ENCODE peak calls at places on chromosome 13, in ten cellular contexts. P is SK-N-SH; Y is activated CD4-positive, CD25-positive, alpha-beta regulatory T cell treated with anti-CD3 and anti-CD28 coated beads, Interleukin-2, amount 50 U/mL, for 16 hours; W is T-helper 2 cell; Z is CD4-positive, alpha-beta memory T cell; L is AML-193; U is glutamatergic neuron; G is HEK293T; N is PC-9; A is Caco-2. K is an unnamed sample.
A peak's percentile ranks its signal among the peaks of the same experiment; 100 is the strongest.

GRCh38 chr13:98508280-98509074 is 68.4 kb downstream of the STK24 start:
- DNase-seq in N (peak; percentile 38), L (no peak), W (no peak), G (no peak), A (peak; percentile 29), U (no peak), Y (no peak), Z (no peak), P (no peak), K (no peak)

GRCh38 chr13:109790071-109790470 is 3.7 kb upstream of the IRS2 start:
- DNase-seq in U (no peak), N (no peak), A (no peak), Y (no peak), G (no peak), W (no peak), Z (no peak), P (no peak), L (peak; percentile 89), K (no peak)

GRCh38 chr13:89363144-89363543 is 1692.0 kb downstream of the SLITRK5 start:
- DNase-seq in Z (no peak), Y (no peak), U (no peak), P (peak; percentile 14), L (no peak), N (no peak), W (no peak), G (no peak), A (no peak), K (no peak)

GRCh38 chr13:95553614-95554385 is 1.3 kb downstream of the CLDN10 start:
- DNase-seq in P (no peak), U (peak; percentile 36), Z (no peak), W (no peak), Y (no peak), L (no peak), A (no peak), G (no peak), N (no peak), K (no peak)

GRCh38 chr13:30520571-30520970 is 54.8 kb upstream of the HMGB1 start:
- DNase-seq in A (no peak), N (no peak), G (no peak), Z (no peak), W (no peak), L (no peak), P (no peak), Y (no peak), U (no peak), K (no peak)

GRCh38 chr13:46172531-46172991 is 9.4 kb downstream of the LCP1 start:
- DNase-seq in P (no peak), W (peak; percentile 45), N (no peak), L (peak; percentile 87), U (no peak), A (no peak), G (no peak), Z (peak; percentile 78), Y (no peak), K (peak; percentile 62)

GRCh38 chr13:98214008-98214643 is 37.1 kb upstream of the RNF113B start:
- DNase-seq in Z (no peak), P (no peak), U (peak; percentile 61), W (no peak), A (no peak), N (no peak), G (no peak), L (no peak), Y (no peak), K (no peak)

GRCh38 chr13:25281193-25281936 is 5.9 kb downstream of the MTMR6 start:
- DNase-seq in L (no peak), U (no peak), Z (no peak), Y (no peak), A (no peak), P (no peak), G (no peak), N (no peak), W (no peak), K (no peak)

GRCh38 chr13:50715402-50716146 is 127.9 kb downstream of the DLEU7 start:
- DNase-seq in G (no peak), U (no peak), L (no peak), N (no peak), A (no peak), Z (no peak), P (no peak), Y (no peak), W (no peak), K (no peak)

GRCh38 chr13:102872531-102872930 is 26.7 kb downstream of the ERCC5 start:
- DNase-seq in N (no peak), Y (no peak), Z (no peak), L (no peak), W (no peak), U (no peak), P (no peak), A (no peak), G (no peak), K (no peak)

GRCh38 chr13:112657850-112658445 is 31.9 kb upstream of the ATP11A start:
- DNase-seq in Z (no peak), N (peak; percentile 66), L (no peak), P (no peak), W (no peak), Y (no peak), U (no peak), A (no peak), G (no peak), K (no peak)

GRCh38 chr13:99370476-99371272 is 63.5 kb upstream of the GPR183 start:
- DNase-seq in P (no peak), L (no peak), G (no peak), W (no peak), N (no peak), Y (no peak), U (no peak), A (no peak), Z (no peak), K (no peak)

GRCh38 chr13:26482451-26483197 is 74.9 kb upstream of the WASF3 start:
- DNase-seq in Z (peak; percentile 70), U (peak; percentile 71), W (peak; percentile 47), G (peak; percentile 72), L (peak; percentile 68), Y (peak; percentile 25), N (peak; percentile 43), P (peak; percentile 81), A (peak; percentile 71), K (peak; percentile 31)

GRCh38 chr13:80040977-80041310 is 300.0 kb downstream of the SPRY2 start:
- DNase-seq in Y (no peak), P (no peak), L (peak; percentile 72), N (no peak), U (no peak), A (no peak), W (no peak), G (no peak), Z (no peak), K (no peak)

GRCh38 chr13:47420568-47420967 is 523.7 kb upstream of the HTR2A start:
- DNase-seq in Y (no peak), G (no peak), W (no peak), Z (no peak), P (no peak), U (no peak), L (no peak), A (no peak), N (no peak), K (no peak)

GRCh38 chr13:24274452-24274971 is 34.9 kb upstream of the C1QTNF9 start:
- DNase-seq in L (no peak), Y (no peak), W (peak; percentile 57), P (no peak), A (no peak), U (no peak), G (no peak), Z (peak; percentile 57), N (no peak), K (peak; percentile 65)

GRCh38 chr13:111610077-111610476 is 289.6 kb downstream of the TEX29 start:
- DNase-seq in L (no peak), P (no peak), A (no peak), G (no peak), W (no peak), N (no peak), Z (no peak), Y (no peak), U (no peak), K (no peak)

GRCh38 chr13:43307921-43308433 is 284.6 kb downstream of the DNAJC15 start:
- DNase-seq in N (peak; percentile 57), L (no peak), Z (no peak), U (no peak), Y (no peak), G (no peak), W (no peak), A (peak; percentile 51), P (peak; percentile 71), K (no peak)

GRCh38 chr13:103539265-103539664 is 473.0 kb upstream of the SLC10A2 start:
- DNase-seq in G (peak; percentile 4), Y (no peak), P (peak; percentile 45), A (no peak), Z (no peak), U (peak; percentile 67), N (no peak), L (no peak), W (no peak), K (no peak)

GRCh38 chr13:104779311-104779710 is 1713.1 kb upstream of the SLC10A2 start:
- DNase-seq in U (peak; percentile 20), N (no peak), A (no peak), G (no peak), Y (no peak), P (no peak), L (no peak), W (no peak), Z (no peak), K (no peak)

GRCh38 chr13:94673841-94674240 is 38.5 kb downstream of the SOX21 start:
- DNase-seq in P (no peak), U (no peak), Y (no peak), W (no peak), G (no peak), N (no peak), A (no peak), L (no peak), Z (no peak), K (no peak)

GRCh38 chr13:109667754-109668360 is 118.5 kb downstream of the IRS2 start:
- DNase-seq in G (no peak), L (no peak), P (peak; percentile 66), N (no peak), Z (no peak), Y (no peak), W (no peak), A (no peak), U (no peak), K (no peak)

GRCh38 chr13:111489301-111489700 is 168.9 kb downstream of the TEX29 start:
- DNase-seq in A (no peak), Y (no peak), P (no peak), U (no peak), L (no peak), G (no peak), N (no peak), W (no peak), Z (no peak), K (no peak)

GRCh38 chr13:35700661-35701060 is 224.2 kb upstream of the MAB21L1 start:
- DNase-seq in A (no peak), Y (no peak), N (no peak), Z (no peak), P (no peak), G (no peak), W (no peak), L (no peak), U (no peak), K (no peak)

GRCh38 chr13:113650275-113650674 is 7.7 kb downstream of the ATP4B start:
- DNase-seq in Y (no peak), W (no peak), Z (no peak), G (no peak), A (no peak), U (no peak), P (no peak), L (no peak), N (no peak), K (no peak)

GRCh38 chr13:110712081-110712848 is 1.2 kb upstream of the ING1 start:
- DNase-seq in Y (peak; percentile 78), U (peak; percentile 88), G (peak; percentile 57), N (peak; percentile 75), W (peak; percentile 83), L (peak; percentile 89), P (peak; percentile 93), Z (no peak), A (peak; percentile 89), K (peak; percentile 80)

GRCh38 chr13:60150538-60150937 is 13.2 kb downstream of the DIAPH3 start:
- DNase-seq in N (no peak), Y (no peak), P (no peak), L (no peak), U (no peak), G (no peak), A (no peak), W (no peak), Z (no peak), K (no peak)

GRCh38 chr13:25862156-25862555 is 189.7 kb downstream of the SHISA2 start:
- DNase-seq in A (no peak), P (no peak), W (no peak), N (no peak), G (no peak), Z (no peak), U (no peak), Y (no peak), L (no peak), K (no peak)

K was measured in T-helper 22 cell.